ENCODE peak calls at places on chromosomes 2 and 18, in five cellular contexts. One of them, this sample, is unnamed.

GRCh38 chr2:190467575-190468083 is 59.5 kb downstream of the MFSD6 start:
- DNase-seq in right lobe of liver: no peak
- DNase-seq in neural progenitor cell: peak; percentile 30
- DNase-seq in HepG2: no peak
- DNase-seq in Peyer's patch: no peak
- DNase-seq in this sample: peak; percentile 83

GRCh38 chr2:166434491-166434890 is 58.7 kb upstream of the SCN9A start:
- DNase-seq in right lobe of liver: no peak
- DNase-seq in neural progenitor cell: no peak
- DNase-seq in Peyer's patch: no peak
- DNase-seq in HepG2: no peak
- DNase-seq in this sample: no peak

GRCh38 chr2:158079672-158080071 is 22.0 kb upstream of the UPP2 start:
- DNase-seq in right lobe of liver: no peak
- DNase-seq in Peyer's patch: no peak
- DNase-seq in HepG2: peak; percentile 98
- DNase-seq in neural progenitor cell: no peak
- DNase-seq in this sample: no peak

GRCh38 chr2:94993176-94994062 is 32.1 kb upstream of the MAL start:
- DNase-seq in HepG2: no peak
- DNase-seq in right lobe of liver: peak; percentile 36
- DNase-seq in Peyer's patch: peak; percentile 28
- DNase-seq in neural progenitor cell: no peak
- DNase-seq in this sample: no peak

GRCh38 chr2:17441055-17441771 is 77.0 kb downstream of the RAD51AP2 start:
- DNase-seq in Peyer's patch: no peak
- DNase-seq in HepG2: no peak
- DNase-seq in right lobe of liver: no peak
- DNase-seq in neural progenitor cell: no peak
- DNase-seq in this sample: peak; percentile 8

GRCh38 chr2:4653989-4654388 is 950.6 kb downstream of the DCDC2C start:
- DNase-seq in neural progenitor cell: no peak
- DNase-seq in right lobe of liver: no peak
- DNase-seq in Peyer's patch: no peak
- DNase-seq in HepG2: no peak
- DNase-seq in this sample: no peak

GRCh38 chr2:241720560-241720959 is 13.9 kb upstream of the D2HGDH start:
- DNase-seq in Peyer's patch: no peak
- DNase-seq in neural progenitor cell: no peak
- DNase-seq in right lobe of liver: no peak
- DNase-seq in HepG2: no peak
- DNase-seq in this sample: no peak

GRCh38 chr2:220078439-220078838 is 451.0 kb downstream of the SLC4A3 start:
- DNase-seq in neural progenitor cell: no peak
- DNase-seq in right lobe of liver: no peak
- DNase-seq in HepG2: no peak
- DNase-seq in Peyer's patch: no peak
- DNase-seq in this sample: no peak

GRCh38 chr2:64393611-64394010 is 60.4 kb upstream of the LGALSL start:
- DNase-seq in Peyer's patch: no peak
- DNase-seq in right lobe of liver: no peak
- DNase-seq in neural progenitor cell: no peak
- DNase-seq in HepG2: no peak
- DNase-seq in this sample: no peak

GRCh38 chr2:28393115-28393836 is 618 bp downstream of the FOSL2 start:
- DNase-seq in neural progenitor cell: peak; percentile 72
- DNase-seq in Peyer's patch: peak; percentile 70
- DNase-seq in right lobe of liver: peak; percentile 80
- DNase-seq in HepG2: no peak
- DNase-seq in this sample: peak; percentile 80

GRCh38 chr2:100238471-100238870 is 83.8 kb downstream of the LONRF2 start:
- DNase-seq in neural progenitor cell: peak; percentile 66
- DNase-seq in Peyer's patch: no peak
- DNase-seq in right lobe of liver: no peak
- DNase-seq in HepG2: no peak
- DNase-seq in this sample: no peak

DNA sequence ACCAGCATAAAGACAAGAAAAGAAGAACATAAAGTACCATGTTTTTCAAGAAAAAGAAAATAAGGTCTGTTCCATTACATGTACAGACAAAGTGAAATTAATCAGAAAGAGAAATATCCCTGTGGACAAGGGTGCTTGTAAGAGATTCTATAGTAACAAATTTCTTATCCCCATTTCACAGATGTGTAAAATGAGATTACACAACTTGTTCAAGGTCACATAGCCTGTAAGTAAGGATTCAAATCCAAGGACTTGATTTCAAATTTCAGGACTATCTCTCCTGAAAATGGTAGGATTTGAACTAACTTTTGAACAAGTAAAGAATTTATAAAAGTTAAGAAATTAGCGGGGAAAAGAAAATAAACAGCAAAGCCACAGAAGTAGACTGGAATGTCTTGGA is 248.2 kb upstream of the SLC39A10 start:
- DNase-seq in right lobe of liver: no peak
- DNase-seq in neural progenitor cell: no peak
- DNase-seq in Peyer's patch: no peak
- DNase-seq in HepG2: no peak
- DNase-seq in this sample: no peak
- H3K4me3 ChIP-seq in right lobe of liver: no peak overlapping the region
- H3K4me3 ChIP-seq in neural progenitor cell: no peak overlapping the region
- H3K4me3 ChIP-seq in Peyer's patch: no peak overlapping the region
- H3K4me3 ChIP-seq in HepG2: no peak overlapping the region
- H3K4me3 ChIP-seq in this sample: no peak overlapping the region

GRCh38 chr2:54665436-54665856 is 58.0 kb upstream of the EML6 start:
- DNase-seq in right lobe of liver: no peak
- DNase-seq in Peyer's patch: peak; percentile 74
- DNase-seq in HepG2: peak; percentile 76
- DNase-seq in neural progenitor cell: peak; percentile 86
- DNase-seq in this sample: peak; percentile 74

GRCh38 chr2:54667726-54668650 is 55.5 kb upstream of the EML6 start:
- DNase-seq in Peyer's patch: no peak
- DNase-seq in right lobe of liver: no peak
- DNase-seq in neural progenitor cell: no peak
- DNase-seq in HepG2: no peak
- DNase-seq in this sample: no peak

GRCh38 chr2:54664238-54664786 is 59.1 kb upstream of the EML6 start:
- DNase-seq in HepG2: no peak
- DNase-seq in right lobe of liver: no peak
- DNase-seq in neural progenitor cell: no peak
- DNase-seq in Peyer's patch: no peak
- DNase-seq in this sample: no peak

GRCh38 chr2:54666741-54667639 is 56.5 kb upstream of the EML6 start:
- DNase-seq in HepG2: peak; percentile 90
- DNase-seq in Peyer's patch: no peak
- DNase-seq in neural progenitor cell: no peak
- DNase-seq in right lobe of liver: peak; percentile 89
- DNase-seq in this sample: no peak

GRCh38 chr2:54666131-54666637 is 57.3 kb upstream of the EML6 start:
- DNase-seq in HepG2: peak; percentile 37
- DNase-seq in neural progenitor cell: no peak
- DNase-seq in right lobe of liver: no peak
- DNase-seq in Peyer's patch: no peak
- DNase-seq in this sample: no peak
- H3K4me1 ChIP-seq in HepG2: peaks cover 98% of the 10 kb centered on the region
- H3K4me1 ChIP-seq in neural progenitor cell: no peaks in the 10 kb centered on the region
- H3K4me1 ChIP-seq in right lobe of liver: peaks cover 56% of the 10 kb centered on the region
- H3K4me1 ChIP-seq in Peyer's patch: no peaks in the 10 kb centered on the region
- H3K4me1 ChIP-seq in this sample: peaks cover 10% of the 10 kb centered on the region

GRCh38 chr2:159797468-159798375 is at the start of gene CD302:
- DNase-seq in HepG2: peak; percentile 68
- DNase-seq in neural progenitor cell: peak; percentile 77
- DNase-seq in Peyer's patch: peak; percentile 72
- DNase-seq in right lobe of liver: peak; percentile 92
- DNase-seq in this sample: peak; percentile 12
- H3K27ac ChIP-seq in HepG2: peak within 1 kb of the TSS; percentile 79
- H3K27ac ChIP-seq in neural progenitor cell: no peak within 1 kb of the TSS
- H3K27ac ChIP-seq in Peyer's patch: peak within 1 kb of the TSS; percentile 90
- H3K27ac ChIP-seq in right lobe of liver: peak within 1 kb of the TSS; percentile 88
- H3K27ac ChIP-seq in this sample: no peak within 1 kb of the TSS

GRCh38 chr18:34704823-34705222 is 5.3 kb upstream of the DTNA start:
- DNase-seq in neural progenitor cell: no peak
- DNase-seq in HepG2: no peak
- DNase-seq in right lobe of liver: no peak
- DNase-seq in Peyer's patch: no peak
- DNase-seq in this sample: no peak

GRCh38 chr18:34709631-34710429 is at the start of gene DTNA:
- DNase-seq in Peyer's patch: no peak
- DNase-seq in right lobe of liver: no peak
- DNase-seq in HepG2: no peak
- DNase-seq in neural progenitor cell: peak; percentile 64
- DNase-seq in this sample: peak; percentile 16

GRCh38 chr18:34709104-34709503 is 994 bp upstream of the DTNA start:
- DNase-seq in HepG2: peak; percentile 10
- DNase-seq in right lobe of liver: no peak
- DNase-seq in neural progenitor cell: no peak
- DNase-seq in Peyer's patch: no peak
- DNase-seq in this sample: no peak

GRCh38 chr18:34710430-34711386 is 610 bp downstream of the DTNA start:
- DNase-seq in neural progenitor cell: no peak
- DNase-seq in HepG2: no peak
- DNase-seq in Peyer's patch: no peak
- DNase-seq in right lobe of liver: no peak
- DNase-seq in this sample: peak; percentile 31

GRCh38 chr18:34707670-34708069 is 2.4 kb upstream of the DTNA start:
- DNase-seq in Peyer's patch: peak; percentile 52
- DNase-seq in neural progenitor cell: peak; percentile 29
- DNase-seq in right lobe of liver: no peak
- DNase-seq in HepG2: no peak
- DNase-seq in this sample: peak; percentile 82
- H3K4me3 ChIP-seq in Peyer's patch: no peak overlapping the region
- H3K4me3 ChIP-seq in neural progenitor cell: no peak overlapping the region
- H3K4me3 ChIP-seq in right lobe of liver: no peak overlapping the region
- H3K4me3 ChIP-seq in HepG2: no peak overlapping the region
- H3K4me3 ChIP-seq in this sample: peak overlapping the region; percentile 37

GRCh38 chr18:76385681-76385975 is 109.4 kb downstream of the ZNF516 start:
- DNase-seq in HepG2: no peak
- DNase-seq in right lobe of liver: no peak
- DNase-seq in Peyer's patch: peak; percentile 36
- DNase-seq in neural progenitor cell: no peak
- DNase-seq in this sample: no peak

GRCh38 chr18:76387608-76388007 is 107.4 kb downstream of the ZNF516 start:
- DNase-seq in Peyer's patch: peak; percentile 26
- DNase-seq in HepG2: no peak
- DNase-seq in right lobe of liver: no peak
- DNase-seq in neural progenitor cell: no peak
- DNase-seq in this sample: no peak

GRCh38 chr18:76386886-76387285 is 108.2 kb downstream of the ZNF516 start:
- DNase-seq in HepG2: no peak
- DNase-seq in Peyer's patch: peak; percentile 35
- DNase-seq in right lobe of liver: no peak
- DNase-seq in neural progenitor cell: no peak
- DNase-seq in this sample: no peak

GRCh38 chr18:76384861-76385680 is 110.0 kb downstream of the ZNF516 start:
- DNase-seq in Peyer's patch: peak; percentile 34
- DNase-seq in neural progenitor cell: no peak
- DNase-seq in right lobe of liver: no peak
- DNase-seq in HepG2: no peak
- DNase-seq in this sample: no peak

DNA sequence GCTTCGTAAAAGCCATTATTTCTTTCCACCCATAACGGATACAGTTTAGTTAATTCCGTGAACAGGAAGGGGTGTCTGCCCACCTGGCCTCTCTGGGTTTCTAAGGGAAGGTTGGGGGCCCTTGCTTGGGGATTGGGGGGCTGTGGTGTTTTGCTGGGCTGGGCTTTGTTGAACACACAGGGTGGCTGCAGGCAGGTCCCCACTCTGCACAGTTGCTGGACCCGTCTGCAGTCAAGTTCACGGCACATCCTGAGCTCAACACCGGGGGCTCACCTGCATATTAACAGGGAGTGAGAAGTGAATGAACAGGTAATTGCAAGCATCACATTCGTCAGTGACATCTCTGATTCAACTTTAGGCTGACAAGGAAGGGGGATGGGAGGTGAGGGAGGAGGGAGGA is 109.0 kb downstream of the ZNF516 start:
- DNase-seq in neural progenitor cell: no peak
- DNase-seq in right lobe of liver: no peak
- DNase-seq in Peyer's patch: no peak
- DNase-seq in HepG2: no peak
- DNase-seq in this sample: no peak
- H3K4me1 ChIP-seq in neural progenitor cell: no peaks in the 10 kb centered on the region
- H3K4me1 ChIP-seq in right lobe of liver: peaks cover 10% of the 10 kb centered on the region
- H3K4me1 ChIP-seq in Peyer's patch: no peaks in the 10 kb centered on the region
- H3K4me1 ChIP-seq in HepG2: no peaks in the 10 kb centered on the region
- H3K4me1 ChIP-seq in this sample: no peaks in the 10 kb centered on the region

GRCh38 chr2:179352181-179352580 is 87.5 kb upstream of the SESTD1 start:
- DNase-seq in Peyer's patch: no peak
- DNase-seq in neural progenitor cell: no peak
- DNase-seq in right lobe of liver: no peak
- DNase-seq in HepG2: no peak
- DNase-seq in this sample: no peak

GRCh38 chr2:179354739-179355537 is 90.3 kb upstream of the SESTD1 start:
- DNase-seq in neural progenitor cell: no peak
- DNase-seq in Peyer's patch: no peak
- DNase-seq in right lobe of liver: no peak
- DNase-seq in HepG2: no peak
- DNase-seq in this sample: no peak

GRCh38 chr2:179354296-179354695 is 89.7 kb upstream of the SESTD1 start:
- DNase-seq in right lobe of liver: no peak
- DNase-seq in neural progenitor cell: no peak
- DNase-seq in HepG2: no peak
- DNase-seq in Peyer's patch: no peak
- DNase-seq in this sample: no peak

GRCh38 chr2:179355881-179356280 is 91.2 kb upstream of the SESTD1 start:
- DNase-seq in Peyer's patch: no peak
- DNase-seq in neural progenitor cell: no peak
- DNase-seq in right lobe of liver: no peak
- DNase-seq in HepG2: no peak
- DNase-seq in this sample: no peak
- H3K27ac ChIP-seq in Peyer's patch: no peak overlapping the region
- H3K27ac ChIP-seq in neural progenitor cell: no peak overlapping the region
- H3K27ac ChIP-seq in right lobe of liver: no peak overlapping the region
- H3K27ac ChIP-seq in HepG2: no peak overlapping the region
- H3K27ac ChIP-seq in this sample: no peak overlapping the region

GRCh38 chr18:78776706-78777105 is 202.9 kb upstream of the SALL3 start:
- DNase-seq in neural progenitor cell: no peak
- DNase-seq in Peyer's patch: peak; percentile 10
- DNase-seq in right lobe of liver: no peak
- DNase-seq in HepG2: no peak
- DNase-seq in this sample: no peak
- H3K4me3 ChIP-seq in neural progenitor cell: no peak overlapping the region
- H3K4me3 ChIP-seq in Peyer's patch: no peak overlapping the region
- H3K4me3 ChIP-seq in right lobe of liver: no peak overlapping the region
- H3K4me3 ChIP-seq in HepG2: no peak overlapping the region
- H3K4me3 ChIP-seq in this sample: no peak overlapping the region

GRCh38 chr18:12315481-12315880 is 7.4 kb downstream of the TUBB6 start:
- DNase-seq in Peyer's patch: no peak
- DNase-seq in neural progenitor cell: no peak
- DNase-seq in right lobe of liver: no peak
- DNase-seq in HepG2: no peak
- DNase-seq in this sample: no peak
- H3K4me1 ChIP-seq in Peyer's patch: no peaks in the 10 kb centered on the region
- H3K4me1 ChIP-seq in neural progenitor cell: no peaks in the 10 kb centered on the region
- H3K4me1 ChIP-seq in right lobe of liver: no peaks in the 10 kb centered on the region
- H3K4me1 ChIP-seq in HepG2: no peaks in the 10 kb centered on the region
- H3K4me1 ChIP-seq in this sample: no peaks in the 10 kb centered on the region